ENCODE peak calls at places on chromosomes 5 and 9, in seven cellular contexts. One of them, this sample, is unnamed.

GRCh38 chr9:107750741-107751521 is 261.4 kb upstream of the KLF4 start:
- DNase-seq in activated naive CD8-positive, alpha-beta T cell treated with anti-CD3 and anti-CD28 coated beads, Interleukin-2, amount 50 U/mL, for 24 hours: no peak
- DNase-seq in AG20443: peak
- DNase-seq in NCI-H1694 treated with DMSO at 0.1 percent for 48 hours: peak
- DNase-seq in activated gamma-delta T cell treated with Interleukin-2 at 50 U/mL for 16 hours: no peak
- DNase-seq in lower leg skin: peak
- DNase-seq in neuronal stem cell: no peak
- DNase-seq in this sample: no peak

GRCh38 chr5:5063533-5063953 is 76.6 kb upstream of the ADAMTS16 start:
- DNase-seq in activated gamma-delta T cell treated with Interleukin-2 at 50 U/mL for 16 hours: no peak
- DNase-seq in AG20443: no peak
- DNase-seq in neuronal stem cell: no peak
- DNase-seq in lower leg skin: no peak
- DNase-seq in NCI-H1694 treated with DMSO at 0.1 percent for 48 hours: no peak
- DNase-seq in activated naive CD8-positive, alpha-beta T cell treated with anti-CD3 and anti-CD28 coated beads, Interleukin-2, amount 50 U/mL, for 24 hours: no peak
- DNase-seq in this sample: no peak

GRCh38 chr5:67773439-67773988 is 442.0 kb upstream of the PIK3R1 start:
- DNase-seq in lower leg skin: no peak
- DNase-seq in AG20443: peak
- DNase-seq in activated naive CD8-positive, alpha-beta T cell treated with anti-CD3 and anti-CD28 coated beads, Interleukin-2, amount 50 U/mL, for 24 hours: no peak
- DNase-seq in NCI-H1694 treated with DMSO at 0.1 percent for 48 hours: no peak
- DNase-seq in neuronal stem cell: peak
- DNase-seq in activated gamma-delta T cell treated with Interleukin-2 at 50 U/mL for 16 hours: no peak
- DNase-seq in this sample: no peak

GRCh38 chr5:110916373-110917049 is 155.0 kb upstream of the TSLP start:
- DNase-seq in activated naive CD8-positive, alpha-beta T cell treated with anti-CD3 and anti-CD28 coated beads, Interleukin-2, amount 50 U/mL, for 24 hours: no peak
- DNase-seq in AG20443: peak
- DNase-seq in activated gamma-delta T cell treated with Interleukin-2 at 50 U/mL for 16 hours: no peak
- DNase-seq in NCI-H1694 treated with DMSO at 0.1 percent for 48 hours: peak
- DNase-seq in lower leg skin: no peak
- DNase-seq in neuronal stem cell: no peak
- DNase-seq in this sample: no peak

GRCh38 chr5:119302916-119303897 is 52.6 kb upstream of the TNFAIP8 start:
- DNase-seq in activated gamma-delta T cell treated with Interleukin-2 at 50 U/mL for 16 hours: no peak
- DNase-seq in lower leg skin: no peak
- DNase-seq in neuronal stem cell: no peak
- DNase-seq in AG20443: peak
- DNase-seq in activated naive CD8-positive, alpha-beta T cell treated with anti-CD3 and anti-CD28 coated beads, Interleukin-2, amount 50 U/mL, for 24 hours: no peak
- DNase-seq in NCI-H1694 treated with DMSO at 0.1 percent for 48 hours: no peak
- DNase-seq in this sample: no peak

GRCh38 chr9:79034583-79034982 is 537.2 kb upstream of the TLE4 start:
- DNase-seq in AG20443: no peak
- DNase-seq in activated naive CD8-positive, alpha-beta T cell treated with anti-CD3 and anti-CD28 coated beads, Interleukin-2, amount 50 U/mL, for 24 hours: no peak
- DNase-seq in neuronal stem cell: no peak
- DNase-seq in lower leg skin: no peak
- DNase-seq in activated gamma-delta T cell treated with Interleukin-2 at 50 U/mL for 16 hours: no peak
- DNase-seq in NCI-H1694 treated with DMSO at 0.1 percent for 48 hours: no peak
- DNase-seq in this sample: no peak

GRCh38 chr5:55538621-55539020 is 3.9 kb upstream of the PLPP1 start:
- DNase-seq in activated naive CD8-positive, alpha-beta T cell treated with anti-CD3 and anti-CD28 coated beads, Interleukin-2, amount 50 U/mL, for 24 hours: no peak
- DNase-seq in neuronal stem cell: no peak
- DNase-seq in activated gamma-delta T cell treated with Interleukin-2 at 50 U/mL for 16 hours: no peak
- DNase-seq in AG20443: no peak
- DNase-seq in lower leg skin: no peak
- DNase-seq in NCI-H1694 treated with DMSO at 0.1 percent for 48 hours: no peak
- DNase-seq in this sample: no peak

GRCh38 chr9:133657120-133657661 is 21.0 kb downstream of the DBH start:
- DNase-seq in NCI-H1694 treated with DMSO at 0.1 percent for 48 hours: peak
- DNase-seq in AG20443: no peak
- DNase-seq in activated naive CD8-positive, alpha-beta T cell treated with anti-CD3 and anti-CD28 coated beads, Interleukin-2, amount 50 U/mL, for 24 hours: no peak
- DNase-seq in activated gamma-delta T cell treated with Interleukin-2 at 50 U/mL for 16 hours: no peak
- DNase-seq in neuronal stem cell: no peak
- DNase-seq in lower leg skin: no peak
- DNase-seq in this sample: no peak

GRCh38 chr9:31045810-31046209 is 1338.6 kb upstream of the ACO1 start:
- DNase-seq in NCI-H1694 treated with DMSO at 0.1 percent for 48 hours: no peak
- DNase-seq in activated gamma-delta T cell treated with Interleukin-2 at 50 U/mL for 16 hours: no peak
- DNase-seq in activated naive CD8-positive, alpha-beta T cell treated with anti-CD3 and anti-CD28 coated beads, Interleukin-2, amount 50 U/mL, for 24 hours: no peak
- DNase-seq in lower leg skin: no peak
- DNase-seq in neuronal stem cell: no peak
- DNase-seq in AG20443: no peak
- DNase-seq in this sample: no peak

GRCh38 chr5:147939431-147940114 is 33.2 kb upstream of the C5orf46 start:
- DNase-seq in activated gamma-delta T cell treated with Interleukin-2 at 50 U/mL for 16 hours: no peak
- DNase-seq in AG20443: peak
- DNase-seq in activated naive CD8-positive, alpha-beta T cell treated with anti-CD3 and anti-CD28 coated beads, Interleukin-2, amount 50 U/mL, for 24 hours: no peak
- DNase-seq in lower leg skin: no peak
- DNase-seq in NCI-H1694 treated with DMSO at 0.1 percent for 48 hours: no peak
- DNase-seq in neuronal stem cell: no peak
- DNase-seq in this sample: no peak

GRCh38 chr5:142016576-142016975 is 3.7 kb upstream of the GNPDA1 start:
- DNase-seq in lower leg skin: no peak
- DNase-seq in NCI-H1694 treated with DMSO at 0.1 percent for 48 hours: no peak
- DNase-seq in activated naive CD8-positive, alpha-beta T cell treated with anti-CD3 and anti-CD28 coated beads, Interleukin-2, amount 50 U/mL, for 24 hours: peak
- DNase-seq in neuronal stem cell: no peak
- DNase-seq in activated gamma-delta T cell treated with Interleukin-2 at 50 U/mL for 16 hours: no peak
- DNase-seq in AG20443: no peak
- DNase-seq in this sample: no peak

GRCh38 chr9:79977510-79978197 is 405.9 kb downstream of the TLE4 start:
- DNase-seq in AG20443: no peak
- DNase-seq in neuronal stem cell: no peak
- DNase-seq in activated naive CD8-positive, alpha-beta T cell treated with anti-CD3 and anti-CD28 coated beads, Interleukin-2, amount 50 U/mL, for 24 hours: no peak
- DNase-seq in NCI-H1694 treated with DMSO at 0.1 percent for 48 hours: no peak
- DNase-seq in lower leg skin: no peak
- DNase-seq in activated gamma-delta T cell treated with Interleukin-2 at 50 U/mL for 16 hours: no peak
- DNase-seq in this sample: no peak

GRCh38 chr5:62938927-62939326 is 360.3 kb downstream of the LRRC70 start:
- DNase-seq in activated naive CD8-positive, alpha-beta T cell treated with anti-CD3 and anti-CD28 coated beads, Interleukin-2, amount 50 U/mL, for 24 hours: no peak
- DNase-seq in NCI-H1694 treated with DMSO at 0.1 percent for 48 hours: no peak
- DNase-seq in neuronal stem cell: no peak
- DNase-seq in activated gamma-delta T cell treated with Interleukin-2 at 50 U/mL for 16 hours: no peak
- DNase-seq in AG20443: no peak
- DNase-seq in lower leg skin: no peak
- DNase-seq in this sample: no peak

GRCh38 chr9:126698756-126699155 is 85.0 kb downstream of the LMX1B start:
- DNase-seq in AG20443: no peak
- DNase-seq in NCI-H1694 treated with DMSO at 0.1 percent for 48 hours: no peak
- DNase-seq in activated naive CD8-positive, alpha-beta T cell treated with anti-CD3 and anti-CD28 coated beads, Interleukin-2, amount 50 U/mL, for 24 hours: no peak
- DNase-seq in lower leg skin: no peak
- DNase-seq in neuronal stem cell: no peak
- DNase-seq in activated gamma-delta T cell treated with Interleukin-2 at 50 U/mL for 16 hours: no peak
- DNase-seq in this sample: no peak

GRCh38 chr5:157459715-157460599 is at the start of gene NIPAL4:
- DNase-seq in NCI-H1694 treated with DMSO at 0.1 percent for 48 hours: no peak
- DNase-seq in activated gamma-delta T cell treated with Interleukin-2 at 50 U/mL for 16 hours: no peak
- DNase-seq in AG20443: peak
- DNase-seq in lower leg skin: no peak
- DNase-seq in neuronal stem cell: no peak
- DNase-seq in activated naive CD8-positive, alpha-beta T cell treated with anti-CD3 and anti-CD28 coated beads, Interleukin-2, amount 50 U/mL, for 24 hours: peak
- DNase-seq in this sample: no peak

GRCh38 chr5:90987711-90988110 is 395.4 kb downstream of the ARRDC3 start:
- DNase-seq in lower leg skin: no peak
- DNase-seq in AG20443: no peak
- DNase-seq in NCI-H1694 treated with DMSO at 0.1 percent for 48 hours: no peak
- DNase-seq in activated naive CD8-positive, alpha-beta T cell treated with anti-CD3 and anti-CD28 coated beads, Interleukin-2, amount 50 U/mL, for 24 hours: no peak
- DNase-seq in activated gamma-delta T cell treated with Interleukin-2 at 50 U/mL for 16 hours: no peak
- DNase-seq in neuronal stem cell: no peak
- DNase-seq in this sample: no peak

GRCh38 chr5:80745490-80745889 is 90.7 kb upstream of the DHFR start:
- DNase-seq in activated gamma-delta T cell treated with Interleukin-2 at 50 U/mL for 16 hours: no peak
- DNase-seq in NCI-H1694 treated with DMSO at 0.1 percent for 48 hours: no peak
- DNase-seq in activated naive CD8-positive, alpha-beta T cell treated with anti-CD3 and anti-CD28 coated beads, Interleukin-2, amount 50 U/mL, for 24 hours: no peak
- DNase-seq in neuronal stem cell: no peak
- DNase-seq in AG20443: no peak
- DNase-seq in lower leg skin: no peak
- DNase-seq in this sample: no peak

GRCh38 chr9:79809931-79810330 is 238.2 kb downstream of the TLE4 start:
- DNase-seq in lower leg skin: no peak
- DNase-seq in activated naive CD8-positive, alpha-beta T cell treated with anti-CD3 and anti-CD28 coated beads, Interleukin-2, amount 50 U/mL, for 24 hours: no peak
- DNase-seq in NCI-H1694 treated with DMSO at 0.1 percent for 48 hours: no peak
- DNase-seq in AG20443: peak
- DNase-seq in neuronal stem cell: no peak
- DNase-seq in activated gamma-delta T cell treated with Interleukin-2 at 50 U/mL for 16 hours: no peak
- DNase-seq in this sample: no peak

GRCh38 chr5:56550227-56550626 is 265.1 kb upstream of the MAP3K1 start:
- DNase-seq in NCI-H1694 treated with DMSO at 0.1 percent for 48 hours: no peak
- DNase-seq in AG20443: no peak
- DNase-seq in lower leg skin: no peak
- DNase-seq in neuronal stem cell: no peak
- DNase-seq in activated gamma-delta T cell treated with Interleukin-2 at 50 U/mL for 16 hours: no peak
- DNase-seq in activated naive CD8-positive, alpha-beta T cell treated with anti-CD3 and anti-CD28 coated beads, Interleukin-2, amount 50 U/mL, for 24 hours: no peak
- DNase-seq in this sample: no peak

GRCh38 chr5:114305402-114306207 is 56.3 kb upstream of the KCNN2 start:
- DNase-seq in activated naive CD8-positive, alpha-beta T cell treated with anti-CD3 and anti-CD28 coated beads, Interleukin-2, amount 50 U/mL, for 24 hours: no peak
- DNase-seq in AG20443: peak
- DNase-seq in NCI-H1694 treated with DMSO at 0.1 percent for 48 hours: peak
- DNase-seq in activated gamma-delta T cell treated with Interleukin-2 at 50 U/mL for 16 hours: no peak
- DNase-seq in neuronal stem cell: peak
- DNase-seq in lower leg skin: no peak
- DNase-seq in this sample: no peak

GRCh38 chr9:18493361-18494015 is 19.5 kb downstream of the ADAMTSL1 start:
- DNase-seq in lower leg skin: no peak
- DNase-seq in AG20443: no peak
- DNase-seq in activated naive CD8-positive, alpha-beta T cell treated with anti-CD3 and anti-CD28 coated beads, Interleukin-2, amount 50 U/mL, for 24 hours: no peak
- DNase-seq in NCI-H1694 treated with DMSO at 0.1 percent for 48 hours: no peak
- DNase-seq in activated gamma-delta T cell treated with Interleukin-2 at 50 U/mL for 16 hours: no peak
- DNase-seq in neuronal stem cell: no peak
- DNase-seq in this sample: no peak

GRCh38 chr9:122389195-122389594 is 18.4 kb downstream of the PTGS1 start:
- DNase-seq in neuronal stem cell: no peak
- DNase-seq in activated gamma-delta T cell treated with Interleukin-2 at 50 U/mL for 16 hours: no peak
- DNase-seq in AG20443: no peak
- DNase-seq in NCI-H1694 treated with DMSO at 0.1 percent for 48 hours: no peak
- DNase-seq in activated naive CD8-positive, alpha-beta T cell treated with anti-CD3 and anti-CD28 coated beads, Interleukin-2, amount 50 U/mL, for 24 hours: no peak
- DNase-seq in lower leg skin: no peak
- DNase-seq in this sample: no peak

GRCh38 chr9:94772654-94773303 is 46.3 kb downstream of the AOPEP start:
- DNase-seq in neuronal stem cell: no peak
- DNase-seq in activated naive CD8-positive, alpha-beta T cell treated with anti-CD3 and anti-CD28 coated beads, Interleukin-2, amount 50 U/mL, for 24 hours: no peak
- DNase-seq in lower leg skin: no peak
- DNase-seq in NCI-H1694 treated with DMSO at 0.1 percent for 48 hours: peak
- DNase-seq in activated gamma-delta T cell treated with Interleukin-2 at 50 U/mL for 16 hours: no peak
- DNase-seq in AG20443: peak
- DNase-seq in this sample: no peak

GRCh38 chr9:85658716-85659115 is 83.0 kb downstream of the AGTPBP1 start:
- DNase-seq in neuronal stem cell: no peak
- DNase-seq in AG20443: no peak
- DNase-seq in lower leg skin: no peak
- DNase-seq in activated gamma-delta T cell treated with Interleukin-2 at 50 U/mL for 16 hours: no peak
- DNase-seq in activated naive CD8-positive, alpha-beta T cell treated with anti-CD3 and anti-CD28 coated beads, Interleukin-2, amount 50 U/mL, for 24 hours: no peak
- DNase-seq in NCI-H1694 treated with DMSO at 0.1 percent for 48 hours: no peak
- DNase-seq in this sample: no peak

GRCh38 chr5:54658014-54658413 is 140.5 kb downstream of the SNX18 start:
- DNase-seq in activated naive CD8-positive, alpha-beta T cell treated with anti-CD3 and anti-CD28 coated beads, Interleukin-2, amount 50 U/mL, for 24 hours: no peak
- DNase-seq in neuronal stem cell: no peak
- DNase-seq in activated gamma-delta T cell treated with Interleukin-2 at 50 U/mL for 16 hours: no peak
- DNase-seq in NCI-H1694 treated with DMSO at 0.1 percent for 48 hours: no peak
- DNase-seq in lower leg skin: peak
- DNase-seq in AG20443: peak
- DNase-seq in this sample: no peak